ENCODE peak calls at places on chromosome 18, in nine cellular contexts. F, W, G, E, O, V, B, N and Y are unnamed samples.

GRCh38 chr18:10482985-10483949 is 28.8 kb downstream of the APCDD1 start:
- DNase-seq in F (no peak), W (no peak), G (no peak), E (no peak), O (no peak), V (no peak), B (no peak), N (no peak), Y (no peak)

GRCh38 chr18:49319590-49319989 is 140.9 kb downstream of the DYM start:
- DNase-seq in F (no peak), W (no peak), G (no peak), E (no peak), O (peak; percentile 20), V (no peak), B (no peak), N (no peak), Y (no peak)

GRCh38 chr18:35619468-35619867 is 37.9 kb downstream of the GALNT1 start:
- DNase-seq in F (no peak), W (no peak), G (no peak), E (no peak), O (no peak), V (no peak), B (no peak), N (peak; percentile 29), Y (no peak)

GRCh38 chr18:43563780-43564179 is 286.5 kb upstream of the SYT4 start:
- DNase-seq in F (no peak), W (no peak), G (peak; percentile 60), E (peak; percentile 79), O (peak; percentile 57), V (peak; percentile 10), B (peak; percentile 76), N (peak; percentile 10), Y (peak; percentile 39)

GRCh38 chr18:80086281-80086680 is 22.8 kb upstream of the ADNP2 start:
- DNase-seq in F (no peak), W (no peak), G (no peak), E (no peak), O (no peak), V (no peak), B (no peak), N (no peak), Y (no peak)

GRCh38 chr18:57447154-57447621 is 12.0 kb downstream of the ONECUT2 start:
- DNase-seq in F (no peak), W (no peak), G (no peak), E (no peak), O (peak; percentile 72), V (no peak), B (peak; percentile 86), N (peak; percentile 8), Y (peak; percentile 5)

GRCh38 chr18:9684901-9685738 is 23.0 kb upstream of the RAB31 start:
- DNase-seq in F (no peak), W (no peak), G (no peak), E (no peak), O (no peak), V (no peak), B (no peak), N (peak; percentile 80), Y (no peak)

GRCh38 chr18:48455555-48456478 is 46.6 kb upstream of the ZBTB7C start:
- DNase-seq in F (peak; percentile 54), W (no peak), G (no peak), E (no peak), O (no peak), V (no peak), B (no peak), N (peak; percentile 100), Y (peak; percentile 55)

GRCh38 chr18:49021433-49022129 is 70.8 kb upstream of the SMAD7 start:
- DNase-seq in F (no peak), W (peak; percentile 67), G (no peak), E (peak; percentile 7), O (peak; percentile 83), V (peak; percentile 49), B (peak; percentile 98), N (no peak), Y (peak; percentile 38)

GRCh38 chr18:63112681-63113080 is 206.9 kb downstream of the BCL2 start:
- DNase-seq in F (no peak), W (no peak), G (no peak), E (no peak), O (no peak), V (no peak), B (no peak), N (no peak), Y (no peak)

GRCh38 chr18:65523461-65523860 is 227.4 kb upstream of the CDH7 start:
- DNase-seq in F (no peak), W (no peak), G (no peak), E (no peak), O (peak; percentile 14), V (no peak), B (peak; percentile 56), N (no peak), Y (no peak)

GRCh38 chr18:47968006-47968676 is 37.7 kb upstream of the SMAD2 start:
- DNase-seq in F (no peak), W (no peak), G (no peak), E (no peak), O (peak; percentile 53), V (no peak), B (peak; percentile 99), N (peak; percentile 77), Y (peak; percentile 52)

GRCh38 chr18:79927597-79928562 is 23.6 kb downstream of the SLC66A2 start:
- DNase-seq in F (no peak), W (peak; percentile 65), G (no peak), E (no peak), O (no peak), V (no peak), B (no peak), N (no peak), Y (peak; percentile 76)